ENCODE peak calls at places on chromosomes 16 and 17, in six cellular contexts. O is ovary, J is stomach, V is A549, Q is H1, A is esophagus muscularis mucosa. P is an unnamed sample. For H3K9me3, the result is how much of the 10 kb centered on the place peaks cover.

GRCh38 chr17:7702776-7703175 is 2.2 kb upstream of the EFNB3 start:
- DNase-seq in Q (no peak), O (no peak), A (no peak), V (no peak), J (no peak), P (no peak)

GRCh38 chr17:41324180-41325075 is 8.9 kb upstream of the KRTAP17-1 start:
- DNase-seq in O (no peak), J (no peak), Q (peak), A (no peak), V (peak), P (peak)

GRCh38 chr17:7215652-7216139 is 3.9 kb downstream of the DLG4 start:
- DNase-seq in Q (no peak), O (no peak), A (no peak), J (no peak), V (no peak), P (no peak)

GRCh38 chr16:66082424-66082823 is 284.1 kb upstream of the CDH5 start:
- DNase-seq in V (no peak), A (no peak), O (no peak), J (no peak), Q (no peak), P (no peak)

GRCh38 chr16:72301416-72302048 is 129.6 kb upstream of the PMFBP1 start:
- DNase-seq in Q (no peak), V (no peak), O (no peak), A (no peak), J (no peak), P (no peak)

GRCh38 chr17:31413871-31414589 is 22.6 kb downstream of the RAB11FIP4 start:
- DNase-seq in J (no peak), V (no peak), O (no peak), A (no peak), Q (no peak), P (no peak)

GRCh38 chr17:6857904-6858303 is 26.4 kb upstream of the TEKT1 start:
- DNase-seq in Q (no peak), O (no peak), J (no peak), A (no peak), V (no peak), P (no peak)

GRCh38 chr17:11499881-11500280 is 98.4 kb upstream of the DNAH9 start:
- DNase-seq in J (no peak), V (no peak), O (no peak), A (peak), Q (no peak), P (no peak)

GRCh38 chr17:21194210-21194609 is 19.8 kb downstream of the TMEM11 start:
- DNase-seq in J (no peak), Q (no peak), A (no peak), V (no peak), O (peak), P (no peak)

GRCh38 chr16:31072540-31073072 is 1.4 kb downstream of the ZNF668 start:
- DNase-seq in J (no peak), Q (no peak), O (no peak), V (peak), A (no peak), P (peak)

GRCh38 chr17:74968361-74968780 is 4.2 kb downstream of the HID1 start:
- DNase-seq in J (peak), Q (no peak), O (no peak), V (no peak), A (no peak), P (peak)

GRCh38 chr16:15639061-15639568 is 3.8 kb downstream of the MARF1 start:
- DNase-seq in V (no peak), Q (no peak), O (no peak), A (no peak), J (no peak), P (no peak)

GRCh38 chr16:80614908-80615696 is 74.3 kb downstream of the DYNLRB2 start:
- DNase-seq in A (no peak), V (peak), J (no peak), O (no peak), Q (peak), P (no peak)

GRCh38 chr17:75842411-75842810 is 1.8 kb downstream of the UNC13D start:
- DNase-seq in J (no peak), O (no peak), Q (no peak), V (no peak), A (no peak), P (no peak)

GRCh38 chr17:74116087-74116717 is 87.3 kb upstream of the RPL38 start:
- DNase-seq in Q (no peak), A (no peak), O (no peak), J (no peak), V (no peak), P (no peak)

GRCh38 chr17:18378205-18378505 is 577 bp downstream of the EVPLL start:
- DNase-seq in V (no peak), Q (no peak), J (no peak), A (no peak), O (no peak), P (no peak)

GRCh38 chr17:28901866-28902818 is 737 bp downstream of the DHRS13 start:
- DNase-seq in Q (no peak), J (peak), O (no peak), A (no peak), V (peak), P (peak)

GRCh38 chr16:58970775-58971174 is 236.7 kb upstream of the GOT2 start:
- DNase-seq in J (no peak), A (no peak), Q (no peak), O (no peak), V (no peak), P (no peak)

GRCh38 chr17:29619251-29619650 is 3.5 kb downstream of the CORO6 start:
- DNase-seq in O (no peak), A (no peak), V (peak), Q (no peak), J (no peak), P (no peak)

GRCh38 chr16:50802000-50802399 is 60.1 kb downstream of the CYLD start:
- DNase-seq in Q (no peak), V (no peak), O (no peak), J (no peak), A (peak), P (no peak)

GRCh38 chr17:2816688-2817087 is 20.4 kb downstream of the RAP1GAP2 start:
- DNase-seq in Q (no peak), A (no peak), O (no peak), V (no peak), J (no peak), P (no peak)

GRCh38 chr16:22229881-22230280 is 23.8 kb downstream of the EEF2K start:
- DNase-seq in V (no peak), A (no peak), Q (no peak), O (no peak), J (no peak), P (no peak)

GRCh38 chr16:47877166-47877565 is 278.6 kb downstream of the ABCC12 start:
- DNase-seq in O (no peak), A (peak), V (no peak), Q (no peak), J (no peak), P (no peak)

GRCh38 chr17:17206149-17206912 is at the start of gene PLD6:
- DNase-seq in J (peak), Q (no peak), O (peak), V (peak), A (peak), P (peak)

GRCh38 chr17:10026786-10027046 is 121.6 kb upstream of the RCVRN start:
- DNase-seq in A (no peak), O (no peak), J (no peak), V (no peak), Q (no peak), P (no peak)

GRCh38 chr16:90020260-90020837 is 1.1 kb upstream of the DBNDD1 start:
- DNase-seq in A (no peak), O (no peak), Q (no peak), V (no peak), J (no peak), P (no peak)

GRCh38 chr16:66271074-66272060 is 95.1 kb upstream of the CDH5 start:
- DNase-seq in J (no peak), V (no peak), Q (no peak), A (no peak), O (no peak), P (no peak)

GRCh38 chr16:67447508-67448076 is 16.7 kb downstream of the HSD11B2 start:
- DNase-seq in O (peak), A (no peak), J (peak), V (peak), Q (peak), P (peak)

GRCh38 chr16:11797957-11798299 is 870 bp upstream of the ZC3H7A start:
- DNase-seq in Q (no peak), J (no peak), V (peak), A (no peak), O (peak), P (no peak)

GRCh38 chr17:27553019-27553511 is 77.9 kb upstream of the LGALS9 start:
- DNase-seq in Q (no peak), J (no peak), O (no peak), V (peak), A (no peak), P (peak)

GRCh38 chr16:27253526-27253930 is 15.0 kb downstream of the NSMCE1 start:
- DNase-seq in Q (no peak), O (no peak), J (no peak), A (peak), V (peak), P (no peak)

GRCh38 chr16:56197227-56197992 is 6.1 kb downstream of the GNAO1 start:
- DNase-seq in O (no peak), A (no peak), Q (no peak), J (no peak), V (no peak), P (no peak)

GRCh38 chr17:82271401-82271800 is 2.1 kb downstream of the CSNK1D start:
- DNase-seq in J (no peak), A (no peak), V (no peak), Q (no peak), O (no peak), P (no peak)
- TF ChIP-seq POLR2A in J (no peak), A (no peak), V (no peak), Q (no peak), O (no peak), P (no peak)

GRCh38 chr16:84764970-84765369 is 54.8 kb upstream of the CRISPLD2 start:
- DNase-seq in Q (no peak), A (no peak), V (no peak), J (no peak), O (no peak), P (no peak)
- H3K9me3 ChIP-seq in Q (under half), A (under half), V (under half), J (under half), O (under half), P (under half)

DNA sequence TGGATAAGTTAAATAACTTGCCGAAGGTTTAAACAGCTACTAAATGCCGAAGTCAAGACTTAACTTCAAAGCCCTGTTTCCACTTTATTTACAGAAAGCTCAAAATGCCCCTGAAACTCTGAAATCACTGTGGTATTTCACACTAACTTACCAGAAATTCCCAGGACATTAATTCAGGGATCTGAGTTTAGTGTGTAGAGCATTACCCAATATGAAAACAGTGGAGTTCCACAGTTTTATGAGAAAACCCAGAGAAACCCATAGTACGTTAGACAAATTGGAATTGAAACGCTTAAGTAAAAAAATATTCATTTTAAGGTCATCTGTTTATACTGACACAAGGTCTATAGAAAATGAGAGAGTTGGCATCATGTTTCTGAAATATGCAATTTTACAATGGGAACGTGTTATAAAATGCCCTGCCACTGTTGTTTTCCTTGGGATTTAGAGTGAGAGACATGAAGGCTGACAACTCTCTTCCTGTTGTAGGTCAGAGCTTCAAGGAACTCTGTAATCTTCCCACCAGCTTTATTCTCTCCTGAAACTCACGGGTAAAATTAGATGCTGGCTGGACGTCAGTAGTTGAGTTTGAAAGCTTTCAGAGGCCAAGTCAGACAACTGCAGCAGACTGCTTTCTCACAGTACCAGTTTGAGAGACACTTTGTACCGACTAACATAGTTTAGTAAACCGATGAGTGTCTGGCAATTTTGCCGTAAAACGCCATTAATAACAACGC is 139.4 kb upstream of the TBX2 start:
- DNase-seq in V (no peak), J (no peak), O (no peak), A (no peak), Q (no peak), P (no peak)
- TF ChIP-seq EP300 in V (no peak), J (no peak), O (no peak), A (peak), Q (no peak), P (no peak)

DNA sequence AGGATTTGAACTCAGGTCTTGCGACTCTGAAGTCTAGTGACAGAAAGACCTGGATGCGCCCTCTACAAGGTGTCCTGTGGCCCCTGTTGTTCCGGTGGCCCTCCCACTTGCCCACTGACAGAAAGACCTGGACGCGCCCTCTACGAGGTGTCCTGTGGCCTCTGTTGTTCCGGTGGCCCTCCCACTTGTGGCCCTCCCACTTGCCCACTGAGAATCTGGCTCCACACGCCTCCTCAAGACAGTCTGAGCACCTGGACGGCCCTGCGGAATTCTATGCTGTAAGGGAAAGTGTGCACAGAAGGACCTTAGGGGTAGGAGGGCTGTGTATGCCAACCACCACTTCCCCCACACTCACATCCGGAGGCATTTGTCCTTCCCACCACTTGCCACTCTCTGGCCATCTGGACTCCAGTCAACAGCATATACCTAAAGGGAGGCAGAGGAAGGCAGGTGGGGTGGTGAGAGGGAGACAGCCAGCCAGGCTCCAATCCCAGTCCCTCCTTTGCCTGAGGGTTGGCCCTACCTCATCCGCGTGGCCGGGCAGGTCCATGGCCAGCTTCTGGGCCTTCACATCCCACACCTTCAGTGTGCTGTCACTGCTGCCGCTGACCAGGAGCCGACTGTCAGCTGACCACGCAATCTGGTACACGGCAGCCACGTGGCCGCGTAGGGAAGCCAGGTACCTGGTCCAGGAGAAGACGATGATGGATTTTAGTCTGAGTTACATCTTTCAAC is 9.1 kb downstream of the NLE1 start:
- DNase-seq in V (no peak), O (no peak), Q (no peak), J (no peak), A (no peak), P (no peak)
- TF ChIP-seq POLR2A in V (no peak), O (no peak), Q (no peak), J (no peak), A (no peak), P (no peak)

P was measured in transverse colon.